ENCODE peak calls at places on chromosomes 16 and 17, in nine cellular contexts. B, V, H, F, S, E, R, G and A are unnamed samples.

GRCh38 chr16:2066139-2066538 is 18.4 kb downstream of the TSC2 start:
- DNase-seq in B (no peak), V (no peak), H (no peak), F (no peak), S (no peak), E (no peak), R (no peak), G (no peak), A (no peak)

GRCh38 chr16:64416232-64417010 is 705.4 kb downstream of the CDH11 start:
- DNase-seq in B (no peak), V (no peak), H (no peak), F (no peak), S (no peak), E (peak; percentile 8), R (no peak), G (no peak), A (no peak)

GRCh38 chr16:73298562-73298961 is 250.6 kb upstream of the ZFHX3 start:
- DNase-seq in B (no peak), V (no peak), H (no peak), F (no peak), S (no peak), E (no peak), R (no peak), G (no peak), A (no peak)

GRCh38 chr16:49019826-49020401 is 261.7 kb downstream of the CBLN1 start:
- DNase-seq in B (no peak), V (no peak), H (no peak), F (no peak), S (no peak), E (no peak), R (no peak), G (no peak), A (peak; percentile 40)

GRCh38 chr16:15613676-15614075 is 29.3 kb downstream of the MARF1 start:
- DNase-seq in B (no peak), V (no peak), H (no peak), F (no peak), S (no peak), E (no peak), R (no peak), G (no peak), A (no peak)

GRCh38 chr16:23359092-23359760 is 57.1 kb downstream of the SCNN1B start:
- DNase-seq in B (no peak), V (no peak), H (no peak), F (no peak), S (no peak), E (no peak), R (no peak), G (no peak), A (no peak)

GRCh38 chr16:56477096-56477878 is 25.9 kb downstream of the OGFOD1 start:
- DNase-seq in B (peak; percentile 10), V (no peak), H (no peak), F (peak; percentile 49), S (no peak), E (peak; percentile 79), R (no peak), G (peak; percentile 19), A (no peak)

GRCh38 chr17:70307430-70307829 is 138.1 kb downstream of the KCNJ2 start:
- DNase-seq in B (no peak), V (no peak), H (no peak), F (no peak), S (no peak), E (no peak), R (no peak), G (no peak), A (no peak)

GRCh38 chr17:73648974-73649373 is 4.7 kb upstream of the SDK2 start:
- DNase-seq in B (no peak), V (no peak), H (no peak), F (no peak), S (no peak), E (no peak), R (no peak), G (no peak), A (no peak)

GRCh38 chr16:68732741-68733399 is 4.2 kb upstream of the CDH1 start:
- DNase-seq in B (no peak), V (no peak), H (no peak), F (no peak), S (no peak), E (no peak), R (no peak), G (peak; percentile 66), A (no peak)

GRCh38 chr16:29126057-29126494 is 141.2 kb downstream of the LAT start:
- DNase-seq in B (no peak), V (no peak), H (no peak), F (no peak), S (no peak), E (peak; percentile 9), R (no peak), G (no peak), A (peak; percentile 60)

GRCh38 chr17:69762359-69762758 is 312.7 kb upstream of the KCNJ16 start:
- DNase-seq in B (no peak), V (no peak), H (no peak), F (no peak), S (no peak), E (no peak), R (no peak), G (no peak), A (no peak)

GRCh38 chr17:71251936-71252335 is 868.9 kb upstream of the SOX9 start:
- DNase-seq in B (no peak), V (no peak), H (no peak), F (no peak), S (no peak), E (no peak), R (no peak), G (no peak), A (no peak)

GRCh38 chr17:39014795-39015545 is 47.8 kb upstream of the FBXO47 start:
- DNase-seq in B (no peak), V (no peak), H (no peak), F (no peak), S (no peak), E (peak; percentile 93), R (no peak), G (no peak), A (peak; percentile 85)

GRCh38 chr16:9934723-9935508 is 247.3 kb downstream of the GRIN2A start:
- DNase-seq in B (no peak), V (no peak), H (no peak), F (no peak), S (no peak), E (peak; percentile 1), R (no peak), G (no peak), A (no peak)

GRCh38 chr16:82061861-82062525 is 26.9 kb downstream of the HSD17B2 start:
- DNase-seq in B (peak; percentile 47), V (no peak), H (no peak), F (no peak), S (no peak), E (peak; percentile 63), R (no peak), G (peak; percentile 48), A (no peak)
- TF ChIP-seq CTCF in B (peak; percentile 59), V (peak; percentile 36), H (peak; percentile 9), F (no peak), S (peak; percentile 36), E (peak; percentile 65), R (peak; percentile 59), G (peak; percentile 72), A (no peak)

GRCh38 chr17:75776399-75777242 is 8.0 kb upstream of the UNK start:
- DNase-seq in B (no peak), V (no peak), H (no peak), F (no peak), S (no peak), E (peak; percentile 74), R (no peak), G (no peak), A (peak; percentile 84)
- TF ChIP-seq POLR2A in B (no peak), V (no peak), H (no peak), F (no peak), S (no peak), E (peak; percentile 10), R (peak; percentile 84), G (peak; percentile 91), A (no peak)

GRCh38 chr16:11080327-11080967 is 136.1 kb downstream of the CLEC16A start:
- DNase-seq in B (no peak), V (no peak), H (no peak), F (no peak), S (no peak), E (no peak), R (no peak), G (no peak), A (no peak)

GRCh38 chr16:11076259-11077018 is 132.1 kb downstream of the CLEC16A start:
- DNase-seq in B (no peak), V (no peak), H (no peak), F (no peak), S (no peak), E (no peak), R (peak; percentile 79), G (no peak), A (no peak)

GRCh38 chr16:11080999-11081630 is 136.8 kb downstream of the CLEC16A start:
- DNase-seq in B (no peak), V (no peak), H (no peak), F (no peak), S (no peak), E (no peak), R (no peak), G (no peak), A (no peak)

GRCh38 chr16:11079657-11080187 is 135.4 kb downstream of the CLEC16A start:
- DNase-seq in B (no peak), V (no peak), H (no peak), F (no peak), S (no peak), E (no peak), R (no peak), G (no peak), A (no peak)

GRCh38 chr16:11078812-11079459 is 134.6 kb downstream of the CLEC16A start:
- DNase-seq in B (no peak), V (no peak), H (no peak), F (no peak), S (no peak), E (no peak), R (no peak), G (no peak), A (no peak)
- H3K4me3 ChIP-seq in B (no peak overlapping the region), V (no peak overlapping the region), H (no peak overlapping the region), F (no peak overlapping the region), S (no peak overlapping the region), E (no peak overlapping the region), R (no peak overlapping the region), G (no peak overlapping the region), A (no peak overlapping the region)

GRCh38 chr16:85391175-85391707 is 221.9 kb upstream of the GSE1 start:
- DNase-seq in B (no peak), V (no peak), H (no peak), F (no peak), S (no peak), E (no peak), R (no peak), G (no peak), A (no peak)

GRCh38 chr16:85390511-85391174 is 222.5 kb upstream of the GSE1 start:
- DNase-seq in B (peak; percentile 90), V (no peak), H (peak; percentile 73), F (peak; percentile 79), S (peak; percentile 62), E (peak; percentile 37), R (no peak), G (peak; percentile 90), A (peak; percentile 96)

GRCh38 chr16:85392756-85393673 is 220.1 kb upstream of the GSE1 start:
- DNase-seq in B (no peak), V (no peak), H (peak; percentile 5), F (no peak), S (no peak), E (no peak), R (no peak), G (no peak), A (no peak)

GRCh38 chr16:85393674-85394510 is 219.2 kb upstream of the GSE1 start:
- DNase-seq in B (peak; percentile 84), V (no peak), H (peak; percentile 31), F (no peak), S (peak; percentile 66), E (peak; percentile 75), R (no peak), G (peak; percentile 93), A (peak; percentile 92)

GRCh38 chr16:85391769-85392583 is 221.1 kb upstream of the GSE1 start:
- DNase-seq in B (no peak), V (no peak), H (peak; percentile 12), F (no peak), S (no peak), E (no peak), R (no peak), G (no peak), A (no peak)
- TF ChIP-seq CTCF in B (no peak), V (no peak), H (no peak), F (no peak), S (no peak), E (no peak), R (no peak), G (no peak), A (no peak)